ENCODE peak calls at places on chromosomes 11 and 22, in eight cellular contexts. V is tibial artery; X is HepG2; C is fibroblast of lung; L is thyroid gland; M is naive thymus-derived CD4-positive, alpha-beta T cell; K is neuronal stem cell; Q is ovary. A is an unnamed sample. For H3K4me1 and H3K9me3, the result is how much of the 10 kb centered on the place peaks cover.

GRCh38 chr11:18010977-18011586 is 1.8 kb downstream of the SERGEF start:
- DNase-seq in V (no peak), X (peak), C (no peak), L (no peak), M (no peak), K (no peak), Q (no peak), A (no peak)

GRCh38 chr11:70942593-70942992 is 309.8 kb downstream of the SHANK2 start:
- DNase-seq in V (no peak), X (peak), C (peak), L (no peak), M (no peak), K (no peak), Q (no peak), A (no peak)

GRCh38 chr22:26887916-26888315 is 230.5 kb downstream of the MIAT start:
- DNase-seq in V (no peak), X (no peak), C (no peak), L (no peak), M (no peak), K (no peak), Q (no peak), A (no peak)

GRCh38 chr11:90204832-90205646 is 17.8 kb downstream of the CHORDC1 start:
- DNase-seq in V (no peak), X (peak), C (peak), L (no peak), M (no peak), K (peak), Q (no peak), A (no peak)

GRCh38 chr11:73294604-73295003 is 13.5 kb upstream of the ARHGEF17 start:
- DNase-seq in V (no peak), X (no peak), C (no peak), L (no peak), M (no peak), K (no peak), Q (no peak), A (no peak)

GRCh38 chr22:31151872-31152271 is 8.1 kb upstream of the RNF185 start:
- DNase-seq in V (no peak), X (no peak), C (no peak), L (no peak), M (no peak), K (no peak), Q (no peak), A (no peak)

GRCh38 chr11:84795698-84796097 is 831.4 kb downstream of the DLG2 start:
- DNase-seq in V (no peak), X (no peak), C (no peak), L (no peak), M (no peak), K (no peak), Q (no peak), A (no peak)

GRCh38 chr11:115848614-115849013 is 344.4 kb upstream of the CADM1 start:
- DNase-seq in V (no peak), X (no peak), C (no peak), L (no peak), M (no peak), K (no peak), Q (no peak), A (no peak)

GRCh38 chr22:30733081-30733680 is 38.5 kb downstream of the OSBP2 start:
- DNase-seq in V (no peak), X (no peak), C (peak), L (no peak), M (no peak), K (no peak), Q (no peak), A (no peak)

GRCh38 chr11:122782222-122782621 is 56.1 kb upstream of the CRTAM start:
- DNase-seq in V (no peak), X (no peak), C (no peak), L (no peak), M (no peak), K (no peak), Q (no peak), A (no peak)
- H3K4me1 ChIP-seq in V (under half), X (under half), C (under half), L (under half), M (under half), K (under half), Q (under half), A (under half)

GRCh38 chr22:48938741-48939140 is 888.9 kb downstream of the BRD1 start:
- DNase-seq in V (peak), X (no peak), C (no peak), L (no peak), M (no peak), K (no peak), Q (no peak), A (no peak)
- H3K9me3 ChIP-seq in V (under half), X (under half), C (under half), L (under half), M (under half), K (under half), Q (under half), A (under half)

GRCh38 chr11:128728767-128729587 is 35.1 kb downstream of the FLI1 start:
- DNase-seq in V (no peak), X (no peak), C (no peak), L (no peak), M (no peak), K (no peak), Q (no peak), A (no peak)

GRCh38 chr11:128725630-128726461 is 32.0 kb downstream of the FLI1 start:
- DNase-seq in V (no peak), X (no peak), C (peak), L (no peak), M (peak), K (no peak), Q (no peak), A (no peak)

GRCh38 chr11:128726464-128727139 is 32.7 kb downstream of the FLI1 start:
- DNase-seq in V (peak), X (no peak), C (no peak), L (no peak), M (no peak), K (no peak), Q (no peak), A (no peak)

GRCh38 chr11:128727811-128728431 is 34.0 kb downstream of the FLI1 start:
- DNase-seq in V (no peak), X (no peak), C (no peak), L (no peak), M (no peak), K (no peak), Q (no peak), A (no peak)

GRCh38 chr11:128727320-128727719 is 33.4 kb downstream of the FLI1 start:
- DNase-seq in V (no peak), X (no peak), C (no peak), L (no peak), M (no peak), K (no peak), Q (no peak), A (no peak)
- H3K4me1 ChIP-seq in V (under half), X (under half), C (under half), L (under half), M (half or more), K (under half), Q (under half), A (under half)

GRCh38 chr22:47940211-47940610 is 1177.8 kb downstream of the TBC1D22A start:
- DNase-seq in V (no peak), X (no peak), C (no peak), L (no peak), M (no peak), K (no peak), Q (no peak), A (no peak)
- H3K9me3 ChIP-seq in V (under half), X (under half), C (under half), L (under half), M (under half), K (under half), Q (under half), A (under half)